ENCODE peak calls at places on chromosomes 11 and 22, in eight cellular contexts. One of them, this sample, is unnamed.

GRCh38 chr11:35274909-35275807 is 136.2 kb downstream of the CD44 start:
- DNase-seq in CD8-positive, alpha-beta memory T cell: no peak
- DNase-seq in SK-MEL-5: peak; percentile 13
- DNase-seq in posterior vena cava: peak; percentile 87
- DNase-seq in Kasumi-1: no peak
- DNase-seq in activated T-cell treated with anti-CD3 and anti-CD28 coated beads, Interleukin-2, amount 50 U/mL, for 4 hours: no peak
- DNase-seq in psoas muscle: peak; percentile 57
- DNase-seq in foreskin fibroblast: peak; percentile 65
- DNase-seq in this sample: no peak

GRCh38 chr11:23556163-23556750 is 696.0 kb upstream of the CCDC179 start:
- DNase-seq in CD8-positive, alpha-beta memory T cell: no peak
- DNase-seq in SK-MEL-5: no peak
- DNase-seq in posterior vena cava: no peak
- DNase-seq in Kasumi-1: no peak
- DNase-seq in activated T-cell treated with anti-CD3 and anti-CD28 coated beads, Interleukin-2, amount 50 U/mL, for 4 hours: no peak
- DNase-seq in psoas muscle: no peak
- DNase-seq in foreskin fibroblast: no peak
- DNase-seq in this sample: no peak

GRCh38 chr11:68525930-68526329 is 65.4 kb downstream of the PPP6R3 start:
- DNase-seq in CD8-positive, alpha-beta memory T cell: no peak
- DNase-seq in SK-MEL-5: no peak
- DNase-seq in posterior vena cava: no peak
- DNase-seq in Kasumi-1: no peak
- DNase-seq in activated T-cell treated with anti-CD3 and anti-CD28 coated beads, Interleukin-2, amount 50 U/mL, for 4 hours: no peak
- DNase-seq in psoas muscle: no peak
- DNase-seq in foreskin fibroblast: no peak
- DNase-seq in this sample: no peak

GRCh38 chr22:39132281-39132680 is 20.2 kb downstream of the CBX7 start:
- DNase-seq in CD8-positive, alpha-beta memory T cell: no peak
- DNase-seq in SK-MEL-5: no peak
- DNase-seq in posterior vena cava: peak; percentile 64
- DNase-seq in Kasumi-1: no peak
- DNase-seq in activated T-cell treated with anti-CD3 and anti-CD28 coated beads, Interleukin-2, amount 50 U/mL, for 4 hours: no peak
- DNase-seq in psoas muscle: no peak
- DNase-seq in foreskin fibroblast: no peak
- DNase-seq in this sample: no peak

GRCh38 chr11:10518123-10518522 is 22.9 kb downstream of the RNF141 start:
- DNase-seq in CD8-positive, alpha-beta memory T cell: no peak
- DNase-seq in SK-MEL-5: no peak
- DNase-seq in posterior vena cava: no peak
- DNase-seq in Kasumi-1: no peak
- DNase-seq in activated T-cell treated with anti-CD3 and anti-CD28 coated beads, Interleukin-2, amount 50 U/mL, for 4 hours: no peak
- DNase-seq in psoas muscle: no peak
- DNase-seq in foreskin fibroblast: no peak
- DNase-seq in this sample: no peak

GRCh38 chr11:123393312-123393927 is 36.6 kb upstream of the GRAMD1B start:
- DNase-seq in CD8-positive, alpha-beta memory T cell: no peak
- DNase-seq in SK-MEL-5: no peak
- DNase-seq in posterior vena cava: no peak
- DNase-seq in Kasumi-1: no peak
- DNase-seq in activated T-cell treated with anti-CD3 and anti-CD28 coated beads, Interleukin-2, amount 50 U/mL, for 4 hours: no peak
- DNase-seq in psoas muscle: no peak
- DNase-seq in foreskin fibroblast: no peak
- DNase-seq in this sample: no peak

GRCh38 chr11:130212431-130212961 is 52.9 kb downstream of the ST14 start:
- DNase-seq in CD8-positive, alpha-beta memory T cell: no peak
- DNase-seq in SK-MEL-5: no peak
- DNase-seq in posterior vena cava: peak; percentile 51
- DNase-seq in Kasumi-1: no peak
- DNase-seq in activated T-cell treated with anti-CD3 and anti-CD28 coated beads, Interleukin-2, amount 50 U/mL, for 4 hours: no peak
- DNase-seq in psoas muscle: no peak
- DNase-seq in foreskin fibroblast: no peak
- DNase-seq in this sample: no peak

GRCh38 chr22:45682069-45682468 is 10.4 kb downstream of the ATXN10 start:
- DNase-seq in CD8-positive, alpha-beta memory T cell: no peak
- DNase-seq in SK-MEL-5: no peak
- DNase-seq in posterior vena cava: no peak
- DNase-seq in Kasumi-1: peak; percentile 8
- DNase-seq in activated T-cell treated with anti-CD3 and anti-CD28 coated beads, Interleukin-2, amount 50 U/mL, for 4 hours: no peak
- DNase-seq in psoas muscle: no peak
- DNase-seq in foreskin fibroblast: no peak
- DNase-seq in this sample: no peak

GRCh38 chr11:121965330-121965729 is 150.7 kb downstream of the BLID start:
- DNase-seq in CD8-positive, alpha-beta memory T cell: no peak
- DNase-seq in SK-MEL-5: no peak
- DNase-seq in posterior vena cava: no peak
- DNase-seq in Kasumi-1: no peak
- DNase-seq in activated T-cell treated with anti-CD3 and anti-CD28 coated beads, Interleukin-2, amount 50 U/mL, for 4 hours: no peak
- DNase-seq in psoas muscle: no peak
- DNase-seq in foreskin fibroblast: peak; percentile 27
- DNase-seq in this sample: no peak

GRCh38 chr11:129613076-129613475 is 202.6 kb upstream of the TMEM45B start:
- DNase-seq in CD8-positive, alpha-beta memory T cell: no peak
- DNase-seq in SK-MEL-5: no peak
- DNase-seq in posterior vena cava: no peak
- DNase-seq in Kasumi-1: no peak
- DNase-seq in activated T-cell treated with anti-CD3 and anti-CD28 coated beads, Interleukin-2, amount 50 U/mL, for 4 hours: no peak
- DNase-seq in psoas muscle: no peak
- DNase-seq in foreskin fibroblast: no peak
- DNase-seq in this sample: no peak

GRCh38 chr11:17739945-17740338 is 5.4 kb downstream of the KCNC1 start:
- DNase-seq in CD8-positive, alpha-beta memory T cell: no peak
- DNase-seq in SK-MEL-5: no peak
- DNase-seq in posterior vena cava: no peak
- DNase-seq in Kasumi-1: no peak
- DNase-seq in activated T-cell treated with anti-CD3 and anti-CD28 coated beads, Interleukin-2, amount 50 U/mL, for 4 hours: no peak
- DNase-seq in psoas muscle: no peak
- DNase-seq in foreskin fibroblast: no peak
- DNase-seq in this sample: no peak